ENCODE peak calls at places on chromosomes 5 and 9, in ten cellular contexts. J is cardiac muscle cell, S is dorsolateral prefrontal cortex, N is AG04450, L is AG10803, B is SJSA1, Q is left ventricle myocardium inferior, Y is AG09309, U is OCI-LY7, O is A673. G is an unnamed sample.
A peak's percentile ranks its signal among the peaks of the same experiment; 100 is the strongest.

GRCh38 chr5:181281077-181281983 is 20.4 kb upstream of the TRIM52 start:
- DNase-seq in Y (no peak), Q (no peak), N (no peak), O (no peak), S (no peak), L (no peak), J (no peak), U (no peak), B (no peak), G (no peak)

GRCh38 chr5:10301842-10302610 is 5.7 kb downstream of the CMBL start:
- DNase-seq in L (no peak), Q (peak; percentile 86), O (no peak), Y (no peak), N (no peak), U (no peak), J (no peak), S (no peak), B (no peak), G (no peak)

GRCh38 chr5:16552666-16553343 is 64.0 kb downstream of the RETREG1 start:
- DNase-seq in Q (peak; percentile 81), B (peak; percentile 79), O (peak; percentile 79), L (peak; percentile 72), Y (no peak), N (no peak), S (peak; percentile 89), J (peak; percentile 74), U (peak; percentile 71), G (peak; percentile 46)

GRCh38 chr5:132839426-132840301 is 9.2 kb upstream of the SHROOM1 start:
- DNase-seq in Q (no peak), O (no peak), B (peak; percentile 79), S (no peak), Y (peak; percentile 50), U (no peak), L (peak; percentile 54), J (peak; percentile 76), N (peak; percentile 41), G (no peak)

GRCh38 chr5:50576686-50577256 is 89.7 kb upstream of the PARP8 start:
- DNase-seq in B (no peak), Q (no peak), O (no peak), J (no peak), L (no peak), S (no peak), U (no peak), Y (no peak), N (no peak), G (no peak)

GRCh38 chr5:175238326-175238725 is 205.7 kb downstream of the DRD1 start:
- DNase-seq in S (no peak), Q (no peak), Y (no peak), L (no peak), B (no peak), J (no peak), O (no peak), N (no peak), U (no peak), G (no peak)

GRCh38 chr9:34163439-34163838 is 15.4 kb upstream of the UBAP1 start:
- DNase-seq in O (no peak), B (no peak), U (no peak), L (peak; percentile 29), N (no peak), Q (no peak), S (no peak), Y (no peak), J (peak; percentile 32), G (no peak)

GRCh38 chr5:173764321-173765029 is 123.7 kb upstream of the CPEB4 start:
- DNase-seq in L (peak; percentile 94), Q (peak; percentile 78), J (peak; percentile 95), O (no peak), N (peak; percentile 89), B (peak; percentile 97), Y (peak; percentile 81), U (peak; percentile 60), S (peak; percentile 65), G (no peak)

GRCh38 chr5:176405656-176406435 is 10.5 kb downstream of the CLTB start:
- DNase-seq in B (no peak), S (no peak), Q (no peak), O (no peak), J (no peak), U (peak; percentile 58), Y (no peak), L (no peak), N (no peak), G (no peak)

GRCh38 chr5:14977058-14977640 is 105.6 kb upstream of the ANKH start:
- DNase-seq in U (no peak), Q (no peak), O (no peak), J (no peak), S (no peak), L (no peak), Y (no peak), B (no peak), N (no peak), G (no peak)

DNA sequence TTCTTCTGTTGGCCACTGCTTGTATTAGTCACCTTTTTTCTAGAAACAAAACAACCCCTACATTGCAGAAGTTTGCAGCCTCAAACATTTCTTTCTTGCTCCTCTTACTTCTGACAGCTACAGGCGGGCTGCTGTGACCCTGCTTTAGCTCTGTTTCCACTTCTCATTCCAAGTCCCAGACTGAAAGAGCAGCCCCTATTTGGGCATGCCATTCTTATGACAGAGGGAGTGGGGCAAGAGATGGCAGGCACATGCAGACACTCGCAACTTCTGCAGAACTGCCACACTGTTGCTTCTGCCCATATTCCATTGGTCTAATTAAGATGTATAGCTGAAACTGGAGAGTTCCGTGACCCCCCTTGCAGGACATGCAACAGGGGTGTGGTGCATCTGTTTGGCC is 19.6 kb upstream of the RPS23 start:
- DNase-seq in O (no peak), B (no peak), S (no peak), Y (no peak), Q (no peak), U (no peak), L (no peak), J (no peak), N (no peak), G (no peak)
- H3K4me3 ChIP-seq in O (no peak overlapping the region), B (no peak overlapping the region), S (no peak overlapping the region), Y (no peak overlapping the region), Q (no peak overlapping the region), U (no peak overlapping the region), L (no peak overlapping the region), J (no peak overlapping the region), N (no peak overlapping the region), G (no peak overlapping the region)

GRCh38 chr9:133273819-133274218 is 1.2 kb downstream of the ABO start:
- DNase-seq in L (no peak), S (no peak), O (no peak), N (no peak), B (no peak), Q (no peak), U (no peak), Y (no peak), J (no peak), G (no peak)
- H3K4me3 ChIP-seq in L (no peak overlapping the region), S (no peak overlapping the region), O (no peak overlapping the region), N (no peak overlapping the region), B (no peak overlapping the region), Q (peak overlapping the region; percentile 75), U (no peak overlapping the region), Y (no peak overlapping the region), J (no peak overlapping the region), G (no peak overlapping the region)

GRCh38 chr5:7849531-7850240 is 1.2 kb downstream of the CFAP90 start:
- DNase-seq in Y (no peak), N (no peak), S (no peak), O (peak; percentile 18), B (no peak), Q (no peak), J (peak; percentile 14), L (no peak), U (no peak), G (no peak)
- H3K4me3 ChIP-seq in Y (no peak overlapping the region), N (no peak overlapping the region), S (peak overlapping the region; percentile 72), O (peak overlapping the region; percentile 41), B (no peak overlapping the region), Q (peak overlapping the region; percentile 67), J (peak overlapping the region; percentile 72), L (no peak overlapping the region), U (no peak overlapping the region), G (peak overlapping the region; percentile 46)

GRCh38 chr9:23820731-23821399 is 5.2 kb downstream of the ELAVL2 start:
- DNase-seq in Q (no peak), U (no peak), L (no peak), J (no peak), O (no peak), S (peak; percentile 40), N (no peak), Y (no peak), B (no peak), G (no peak)

GRCh38 chr9:23822331-23823169 is 3.5 kb downstream of the ELAVL2 start:
- DNase-seq in N (no peak), Y (no peak), U (no peak), Q (no peak), S (no peak), O (no peak), L (no peak), B (no peak), J (no peak), G (no peak)

GRCh38 chr9:23824241-23825142 is 1.5 kb downstream of the ELAVL2 start:
- DNase-seq in S (no peak), Y (no peak), O (no peak), Q (no peak), N (no peak), J (no peak), B (no peak), U (no peak), L (peak; percentile 2), G (no peak)

GRCh38 chr9:23819403-23819802 is 6.6 kb downstream of the ELAVL2 start:
- DNase-seq in U (no peak), L (no peak), N (no peak), Y (no peak), S (no peak), J (no peak), O (no peak), Q (no peak), B (no peak), G (no peak)

GRCh38 chr9:23821400-23822181 is 4.4 kb downstream of the ELAVL2 start:
- DNase-seq in Q (no peak), U (no peak), B (no peak), S (no peak), O (no peak), L (no peak), J (no peak), N (no peak), Y (no peak), G (no peak)
- H3K4me3 ChIP-seq in Q (peak overlapping the region; percentile 65), U (no peak overlapping the region), B (peak overlapping the region; percentile 18), S (peak overlapping the region; percentile 76), O (no peak overlapping the region), L (no peak overlapping the region), J (peak overlapping the region; percentile 73), N (peak overlapping the region; percentile 10), Y (no peak overlapping the region), G (no peak overlapping the region)